ENCODE peak calls at places on chromosomes 13 and 19, in eight cellular contexts. N is stomach; S is T-helper 9 cell; X is ACHN; O is stimulated activated CD4-positive, alpha-beta T cell treated with anti-CD3 and anti-CD28 coated beads, Interleukin-2, amount 100 ng/mL, for 48 hours; I is iris pigment epithelial cell; A is fibroblast of lung; G is mesendoderm. W is an unnamed sample.

GRCh38 chr13:41054212-41054877 is 7.0 kb upstream of the WBP4 start:
- DNase-seq in N (no peak), S (peak), X (peak), O (peak), I (peak), A (peak), G (peak), W (no peak)

GRCh38 chr13:36912983-36913382 is 7.1 kb downstream of the SMAD9 start:
- DNase-seq in N (no peak), S (no peak), X (no peak), O (no peak), I (no peak), A (no peak), G (no peak), W (no peak)

GRCh38 chr13:50376895-50377575 is 361.8 kb downstream of the KCNRG start:
- DNase-seq in N (no peak), S (no peak), X (no peak), O (no peak), I (no peak), A (no peak), G (peak), W (no peak)

GRCh38 chr13:106197506-106197905 is 338.0 kb downstream of the EFNB2 start:
- DNase-seq in N (no peak), S (no peak), X (no peak), O (no peak), I (no peak), A (no peak), G (no peak), W (no peak)

GRCh38 chr13:91145806-91146205 is 201.7 kb upstream of the MIR17HG start:
- DNase-seq in N (no peak), S (no peak), X (no peak), O (no peak), I (no peak), A (no peak), G (no peak), W (no peak)

GRCh38 chr19:32178401-32178800 is 167.0 kb upstream of the ZNF507 start:
- DNase-seq in N (no peak), S (no peak), X (no peak), O (no peak), I (no peak), A (no peak), G (peak), W (no peak)

GRCh38 chr13:93843082-93843481 is 616.5 kb downstream of the GPC6 start:
- DNase-seq in N (no peak), S (no peak), X (no peak), O (no peak), I (no peak), A (no peak), G (no peak), W (no peak)

GRCh38 chr19:32673573-32673972 is 1.4 kb downstream of the ANKRD27 start:
- DNase-seq in N (no peak), S (no peak), X (no peak), O (no peak), I (no peak), A (no peak), G (no peak), W (no peak)

GRCh38 chr13:89279374-89279773 is 1608.2 kb downstream of the SLITRK5 start:
- DNase-seq in N (no peak), S (no peak), X (no peak), O (no peak), I (no peak), A (no peak), G (no peak), W (no peak)

GRCh38 chr13:112325941-112326645 is 50.1 kb upstream of the SPACA7 start:
- DNase-seq in N (no peak), S (no peak), X (no peak), O (no peak), I (no peak), A (no peak), G (no peak), W (no peak)

GRCh38 chr13:75302031-75302430 is 179.9 kb downstream of the TBC1D4 start:
- DNase-seq in N (no peak), S (no peak), X (no peak), O (no peak), I (no peak), A (peak), G (no peak), W (no peak)

GRCh38 chr19:45771331-45771933 is 2.4 kb upstream of the SIX5 start:
- DNase-seq in N (peak), S (no peak), X (no peak), O (no peak), I (no peak), A (no peak), G (no peak), W (no peak)

GRCh38 chr19:13234518-13234917 is 84.3 kb downstream of the IER2 start:
- DNase-seq in N (peak), S (peak), X (peak), O (peak), I (peak), A (peak), G (peak), W (no peak)

GRCh38 chr19:43318796-43319314 is 34.6 kb upstream of the CD177 start:
- DNase-seq in N (no peak), S (no peak), X (no peak), O (no peak), I (no peak), A (no peak), G (peak), W (no peak)

GRCh38 chr19:30540671-30541210 is 168.6 kb downstream of the ZNF536 start:
- DNase-seq in N (no peak), S (no peak), X (no peak), O (no peak), I (no peak), A (no peak), G (no peak), W (no peak)

GRCh38 chr19:2799273-2800020 is 14.1 kb downstream of the THOP1 start:
- DNase-seq in N (no peak), S (no peak), X (no peak), O (no peak), I (no peak), A (no peak), G (no peak), W (no peak)

GRCh38 chr19:48600679-48601382 is 5.7 kb upstream of the SPACA4 start:
- DNase-seq in N (no peak), S (no peak), X (no peak), O (no peak), I (no peak), A (no peak), G (no peak), W (no peak)

GRCh38 chr13:75481176-75482069 is 546 bp downstream of the TBC1D4 start:
- DNase-seq in N (peak), S (peak), X (peak), O (peak), I (peak), A (peak), G (peak), W (no peak)

GRCh38 chr19:10227215-10227971 is 3.7 kb downstream of the S1PR2 start:
- DNase-seq in N (no peak), S (no peak), X (no peak), O (no peak), I (no peak), A (peak), G (peak), W (no peak)